ENCODE peak calls at places on chromosomes 6 and 20, in five cellular contexts. One of them, this sample, is unnamed.

GRCh38 chr20:22825076-22825475 is 210.0 kb upstream of the SSTR4 start:
- DNase-seq in WTC11: no peak
- DNase-seq in SK-N-SH: no peak
- DNase-seq in IMR-90: peak
- DNase-seq in K562: no peak
- DNase-seq in this sample: no peak

GRCh38 chr6:24126586-24127192 is 674 bp downstream of the NRSN1 start:
- DNase-seq in K562: peak
- DNase-seq in SK-N-SH: peak
- DNase-seq in IMR-90: peak
- DNase-seq in WTC11: peak
- DNase-seq in this sample: peak

GRCh38 chr6:158518196-158519127 is 41.4 kb upstream of the TMEM181 start:
- DNase-seq in WTC11: peak
- DNase-seq in SK-N-SH: peak
- DNase-seq in IMR-90: peak
- DNase-seq in K562: peak
- DNase-seq in this sample: peak

GRCh38 chr6:44560458-44561061 is 173.1 kb downstream of the CDC5L start:
- DNase-seq in IMR-90: no peak
- DNase-seq in SK-N-SH: no peak
- DNase-seq in WTC11: no peak
- DNase-seq in K562: no peak
- DNase-seq in this sample: no peak

GRCh38 chr6:110214338-110214737 is 34.1 kb downstream of the CDC40 start:
- DNase-seq in IMR-90: no peak
- DNase-seq in K562: no peak
- DNase-seq in SK-N-SH: no peak
- DNase-seq in WTC11: no peak
- DNase-seq in this sample: no peak

GRCh38 chr20:10940941-10941340 is 267.1 kb upstream of the JAG1 start:
- DNase-seq in WTC11: no peak
- DNase-seq in K562: no peak
- DNase-seq in SK-N-SH: no peak
- DNase-seq in IMR-90: no peak
- DNase-seq in this sample: no peak

GRCh38 chr6:111423960-111424846 is 58.8 kb downstream of the REV3L start:
- DNase-seq in K562: peak
- DNase-seq in WTC11: no peak
- DNase-seq in IMR-90: peak
- DNase-seq in SK-N-SH: peak
- DNase-seq in this sample: no peak

GRCh38 chr20:18428490-18429173 is 38.2 kb downstream of the DZANK1 start:
- DNase-seq in IMR-90: peak
- DNase-seq in K562: no peak
- DNase-seq in SK-N-SH: no peak
- DNase-seq in WTC11: no peak
- DNase-seq in this sample: no peak

GRCh38 chr6:169883316-169883715 is 131.9 kb downstream of the ERMARD start:
- DNase-seq in SK-N-SH: peak
- DNase-seq in IMR-90: no peak
- DNase-seq in K562: no peak
- DNase-seq in WTC11: no peak
- DNase-seq in this sample: no peak

GRCh38 chr6:169881976-169882375 is 130.6 kb downstream of the ERMARD start:
- DNase-seq in K562: no peak
- DNase-seq in IMR-90: no peak
- DNase-seq in WTC11: no peak
- DNase-seq in SK-N-SH: no peak
- DNase-seq in this sample: no peak

GRCh38 chr6:169885131-169885530 is 133.7 kb downstream of the ERMARD start:
- DNase-seq in SK-N-SH: no peak
- DNase-seq in WTC11: no peak
- DNase-seq in IMR-90: no peak
- DNase-seq in K562: no peak
- DNase-seq in this sample: no peak

GRCh38 chr6:169885831-169886230 is 134.4 kb downstream of the ERMARD start:
- DNase-seq in WTC11: no peak
- DNase-seq in SK-N-SH: no peak
- DNase-seq in IMR-90: no peak
- DNase-seq in K562: no peak
- DNase-seq in this sample: no peak

DNA sequence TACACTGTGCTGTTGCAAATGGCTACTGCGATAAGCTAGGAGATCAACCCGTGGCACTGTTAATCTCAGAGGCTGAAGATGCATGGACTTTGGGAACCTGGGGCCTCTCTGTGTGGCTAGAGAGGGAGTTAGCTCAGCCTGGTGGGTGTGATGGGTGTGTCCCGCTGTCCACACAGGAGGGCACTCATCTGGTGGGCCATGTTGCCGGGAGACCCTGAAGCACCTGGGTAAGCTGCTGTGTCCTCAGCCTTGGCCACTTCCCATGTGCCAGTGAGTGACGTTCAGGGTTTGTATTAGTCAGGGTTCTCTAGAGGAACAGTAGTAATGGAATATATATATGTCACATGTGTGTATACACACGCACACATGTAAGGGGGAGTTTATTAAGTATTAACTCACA is 132.7 kb downstream of the ERMARD start:
- DNase-seq in K562: no peak
- DNase-seq in SK-N-SH: peak
- DNase-seq in IMR-90: no peak
- DNase-seq in WTC11: no peak
- DNase-seq in this sample: no peak
- TF ChIP-seq USF2 in K562: no peak
- TF ChIP-seq USF2 in SK-N-SH: no peak
- TF ChIP-seq USF2 in IMR-90: no peak
- TF ChIP-seq USF2 in WTC11: no peak
- TF ChIP-seq USF2 in this sample: no peak

GRCh38 chr6:106107043-106107613 is 21.0 kb downstream of the PRDM1 start:
- DNase-seq in SK-N-SH: no peak
- DNase-seq in WTC11: no peak
- DNase-seq in K562: no peak
- DNase-seq in IMR-90: no peak
- DNase-seq in this sample: no peak
- TF ChIP-seq USF2 in SK-N-SH: no peak
- TF ChIP-seq USF2 in WTC11: no peak
- TF ChIP-seq USF2 in K562: no peak
- TF ChIP-seq USF2 in IMR-90: no peak
- TF ChIP-seq USF2 in this sample: no peak

GRCh38 chr6:42745638-42746451 is at the start of gene TBCC:
- DNase-seq in WTC11: peak
- DNase-seq in K562: peak
- DNase-seq in SK-N-SH: peak
- DNase-seq in IMR-90: peak
- DNase-seq in this sample: peak

GRCh38 chr6:42746452-42747400 is 823 bp upstream of the TBCC start:
- DNase-seq in WTC11: peak
- DNase-seq in IMR-90: peak
- DNase-seq in SK-N-SH: peak
- DNase-seq in K562: peak
- DNase-seq in this sample: peak

GRCh38 chr6:42742116-42742894 is 3.6 kb downstream of the TBCC start:
- DNase-seq in WTC11: no peak
- DNase-seq in IMR-90: peak
- DNase-seq in SK-N-SH: peak
- DNase-seq in K562: no peak
- DNase-seq in this sample: no peak

GRCh38 chr6:42744351-42744890 is 1.5 kb downstream of the TBCC start:
- DNase-seq in IMR-90: no peak
- DNase-seq in K562: no peak
- DNase-seq in WTC11: no peak
- DNase-seq in SK-N-SH: no peak
- DNase-seq in this sample: no peak

DNA sequence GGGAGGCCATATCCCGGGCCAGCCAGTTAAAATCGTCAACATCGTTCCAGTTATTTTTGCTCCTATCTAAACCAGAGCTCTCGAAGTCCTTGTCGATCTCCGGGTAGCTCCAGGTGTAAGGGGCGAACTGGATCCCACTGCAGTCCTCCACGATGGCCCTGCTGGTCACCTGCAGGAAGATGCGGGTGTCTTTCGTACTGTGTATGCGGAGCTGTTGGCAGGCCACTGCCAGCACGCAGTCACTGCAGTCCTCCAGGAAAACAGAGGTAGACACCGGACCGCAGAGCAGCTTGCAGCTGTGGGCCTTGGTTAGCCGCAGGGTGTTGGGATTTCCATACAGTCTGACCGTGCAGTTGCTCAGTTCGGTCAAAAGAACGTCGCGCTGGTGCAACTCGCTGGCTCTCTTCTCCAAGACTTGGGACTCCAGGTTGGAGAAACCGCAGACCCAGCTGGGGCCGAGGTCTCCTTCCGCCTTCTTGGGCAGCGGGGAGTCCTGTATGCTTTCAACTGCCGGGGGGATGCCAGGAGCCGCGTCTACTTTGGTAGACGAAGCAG is 743 bp downstream of the TBCC start:
- DNase-seq in SK-N-SH: peak
- DNase-seq in K562: peak
- DNase-seq in IMR-90: peak
- DNase-seq in WTC11: peak
- DNase-seq in this sample: peak
- TF ChIP-seq USF2 in SK-N-SH: no peak
- TF ChIP-seq USF2 in K562: no peak
- TF ChIP-seq USF2 in IMR-90: no peak
- TF ChIP-seq USF2 in WTC11: no peak
- TF ChIP-seq USF2 in this sample: no peak

GRCh38 chr20:56383334-56383733 is 8.7 kb downstream of the AURKA start:
- DNase-seq in IMR-90: no peak
- DNase-seq in SK-N-SH: no peak
- DNase-seq in K562: no peak
- DNase-seq in WTC11: no peak
- DNase-seq in this sample: no peak

GRCh38 chr20:56380375-56380774 is 11.6 kb downstream of the AURKA start:
- DNase-seq in SK-N-SH: no peak
- DNase-seq in IMR-90: peak
- DNase-seq in WTC11: no peak
- DNase-seq in K562: no peak
- DNase-seq in this sample: no peak

GRCh38 chr20:56385130-56385529 is 6.9 kb downstream of the AURKA start:
- DNase-seq in K562: no peak
- DNase-seq in IMR-90: no peak
- DNase-seq in SK-N-SH: no peak
- DNase-seq in WTC11: no peak
- DNase-seq in this sample: no peak

GRCh38 chr20:56381501-56381900 is 10.5 kb downstream of the AURKA start:
- DNase-seq in WTC11: no peak
- DNase-seq in SK-N-SH: no peak
- DNase-seq in K562: no peak
- DNase-seq in IMR-90: no peak
- DNase-seq in this sample: no peak

GRCh38 chr20:56382696-56383095 is 9.3 kb downstream of the AURKA start:
- DNase-seq in K562: peak
- DNase-seq in IMR-90: no peak
- DNase-seq in SK-N-SH: no peak
- DNase-seq in WTC11: no peak
- DNase-seq in this sample: no peak
- TF ChIP-seq USF2 in K562: no peak
- TF ChIP-seq USF2 in IMR-90: no peak
- TF ChIP-seq USF2 in SK-N-SH: no peak
- TF ChIP-seq USF2 in WTC11: no peak
- TF ChIP-seq USF2 in this sample: no peak

DNA sequence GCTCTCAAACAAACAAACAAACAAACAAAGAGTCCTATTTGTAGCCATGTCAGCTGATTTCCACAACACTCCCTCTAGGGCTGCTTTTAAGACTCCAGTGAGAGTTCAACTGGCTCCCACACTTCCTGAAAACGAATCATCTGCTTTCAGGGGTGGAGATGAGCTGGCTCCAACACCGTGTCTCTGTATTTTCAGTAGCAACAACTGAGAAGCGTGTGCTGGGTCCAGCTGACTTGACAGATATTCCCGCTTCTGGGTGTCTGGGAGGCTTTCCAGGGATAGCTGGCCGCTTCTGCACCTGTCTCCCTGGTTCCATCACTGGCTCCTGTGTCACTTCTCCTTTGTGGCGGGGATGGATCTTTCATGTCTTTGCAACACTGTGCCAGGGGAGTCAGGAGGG is 272.5 kb upstream of the SOX4 start:
- DNase-seq in IMR-90: no peak
- DNase-seq in WTC11: no peak
- DNase-seq in K562: no peak
- DNase-seq in SK-N-SH: no peak
- DNase-seq in this sample: no peak
- TF ChIP-seq USF2 in IMR-90: no peak
- TF ChIP-seq USF2 in WTC11: no peak
- TF ChIP-seq USF2 in K562: no peak
- TF ChIP-seq USF2 in SK-N-SH: no peak
- TF ChIP-seq USF2 in this sample: no peak

GRCh38 chr6:130362128-130362527 is 3.7 kb upstream of the TMEM200A start:
- DNase-seq in SK-N-SH: no peak
- DNase-seq in WTC11: peak
- DNase-seq in IMR-90: no peak
- DNase-seq in K562: peak
- DNase-seq in this sample: no peak
- TF ChIP-seq USF2 in SK-N-SH: no peak
- TF ChIP-seq USF2 in WTC11: no peak
- TF ChIP-seq USF2 in IMR-90: no peak
- TF ChIP-seq USF2 in K562: no peak
- TF ChIP-seq USF2 in this sample: no peak

GRCh38 chr20:51565298-51565697 is 22.8 kb upstream of the NFATC2 start:
- DNase-seq in SK-N-SH: no peak
- DNase-seq in K562: no peak
- DNase-seq in WTC11: no peak
- DNase-seq in IMR-90: no peak
- DNase-seq in this sample: no peak

GRCh38 chr20:51563141-51563596 is 20.6 kb upstream of the NFATC2 start:
- DNase-seq in SK-N-SH: no peak
- DNase-seq in IMR-90: no peak
- DNase-seq in K562: no peak
- DNase-seq in WTC11: no peak
- DNase-seq in this sample: no peak

GRCh38 chr20:51562334-51563140 is 20.0 kb upstream of the NFATC2 start:
- DNase-seq in K562: no peak
- DNase-seq in SK-N-SH: peak
- DNase-seq in IMR-90: peak
- DNase-seq in WTC11: peak
- DNase-seq in this sample: peak

GRCh38 chr20:51562027-51562333 is 19.5 kb upstream of the NFATC2 start:
- DNase-seq in WTC11: no peak
- DNase-seq in IMR-90: peak
- DNase-seq in SK-N-SH: no peak
- DNase-seq in K562: no peak
- DNase-seq in this sample: peak

DNA sequence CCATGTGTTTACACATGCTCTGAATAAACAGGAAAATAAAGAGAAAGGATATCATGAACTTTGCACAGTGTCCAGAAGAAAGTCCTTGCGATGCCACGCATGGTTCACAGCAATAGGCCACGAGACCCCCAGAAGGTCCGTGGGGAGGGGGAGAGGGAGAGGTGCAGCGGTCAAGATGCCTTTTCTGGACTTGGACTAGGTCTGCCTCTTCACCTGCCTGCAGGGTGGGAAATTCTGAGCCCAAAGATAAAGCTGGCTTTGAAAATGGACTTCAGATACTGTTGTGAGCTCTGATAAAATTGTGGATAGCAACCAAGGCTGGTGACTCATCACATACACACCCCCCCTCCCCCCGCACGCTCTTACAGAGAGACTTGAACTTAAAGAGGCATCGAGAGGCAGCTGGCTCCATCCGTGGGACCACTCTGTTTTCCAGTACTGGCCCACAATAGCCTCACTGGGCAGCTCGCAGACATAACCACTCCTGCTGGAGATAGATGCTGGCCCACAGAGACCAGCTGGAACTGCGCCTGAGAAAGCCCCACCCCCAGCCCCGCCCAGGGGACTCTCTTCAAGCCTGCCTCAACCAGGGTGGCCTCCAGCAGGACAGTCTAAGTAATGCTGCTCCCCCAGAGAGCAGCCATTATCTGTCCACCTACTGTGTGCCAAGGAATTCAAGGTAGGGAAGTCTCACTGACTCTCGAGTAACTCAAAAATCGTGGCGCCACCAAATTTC is 21.2 kb upstream of the NFATC2 start:
- DNase-seq in IMR-90: peak
- DNase-seq in SK-N-SH: peak
- DNase-seq in K562: peak
- DNase-seq in WTC11: peak
- DNase-seq in this sample: peak
- TF ChIP-seq USF2 in IMR-90: no peak
- TF ChIP-seq USF2 in SK-N-SH: no peak
- TF ChIP-seq USF2 in K562: no peak
- TF ChIP-seq USF2 in WTC11: no peak
- TF ChIP-seq USF2 in this sample: no peak

This sample was measured in A549.